ENCODE peak calls at places on chromosomes 12 and 14, in seven cellular contexts. N is HepG2, S is HCT116, B is K562, C is GM12878, E is WTC11, W is H1. O is an unnamed sample.

GRCh38 chr12:112161711-112162110 is 36.4 kb downstream of the TRAFD1 start:
- DNase-seq in N (no peak), S (no peak), B (no peak), C (no peak), E (no peak), W (no peak), O (no peak)

GRCh38 chr12:118102070-118102469 is 1.7 kb downstream of the VSIG10 start:
- DNase-seq in N (peak; percentile 39), S (peak; percentile 46), B (no peak), C (no peak), E (no peak), W (no peak), O (no peak)

GRCh38 chr12:30110970-30111586 is 327.3 kb upstream of the TMTC1 start:
- DNase-seq in N (no peak), S (no peak), B (no peak), C (no peak), E (no peak), W (no peak), O (no peak)

GRCh38 chr14:57009585-57010515 is 199.6 kb upstream of the OTX2 start:
- DNase-seq in N (no peak), S (no peak), B (peak; percentile 75), C (no peak), E (no peak), W (no peak), O (peak; percentile 11)

GRCh38 chr12:53097564-53098353 is at the start of gene IGFBP6:
- DNase-seq in N (no peak), S (no peak), B (peak; percentile 79), C (no peak), E (peak; percentile 65), W (peak; percentile 80), O (peak; percentile 57)

GRCh38 chr14:58912799-58913432 is 275.2 kb downstream of the DACT1 start:
- DNase-seq in N (no peak), S (no peak), B (no peak), C (no peak), E (no peak), W (no peak), O (no peak)

GRCh38 chr14:48616941-48617340 is 941.5 kb upstream of the MDGA2 start:
- DNase-seq in N (no peak), S (no peak), B (no peak), C (no peak), E (no peak), W (no peak), O (peak; percentile 8)

GRCh38 chr12:94561943-94562411 is 88.4 kb downstream of the TMCC3 start:
- DNase-seq in N (no peak), S (no peak), B (no peak), C (peak; percentile 74), E (no peak), W (no peak), O (no peak)

GRCh38 chr12:47282206-47282605 is 202.4 kb upstream of the AMIGO2 start:
- DNase-seq in N (no peak), S (no peak), B (no peak), C (no peak), E (no peak), W (no peak), O (no peak)

GRCh38 chr12:88035907-88036289 is 6.7 kb upstream of the C12orf50 start:
- DNase-seq in N (no peak), S (no peak), B (no peak), C (no peak), E (no peak), W (no peak), O (peak; percentile 5)

GRCh38 chr14:33839193-33840076 is 111.4 kb downstream of the EGLN3 start:
- DNase-seq in N (peak; percentile 58), S (peak; percentile 31), B (peak; percentile 46), C (no peak), E (peak; percentile 49), W (no peak), O (peak; percentile 69)

GRCh38 chr14:38900887-38901286 is 202.1 kb downstream of the SEC23A start:
- DNase-seq in N (no peak), S (no peak), B (no peak), C (no peak), E (no peak), W (no peak), O (no peak)

DNA sequence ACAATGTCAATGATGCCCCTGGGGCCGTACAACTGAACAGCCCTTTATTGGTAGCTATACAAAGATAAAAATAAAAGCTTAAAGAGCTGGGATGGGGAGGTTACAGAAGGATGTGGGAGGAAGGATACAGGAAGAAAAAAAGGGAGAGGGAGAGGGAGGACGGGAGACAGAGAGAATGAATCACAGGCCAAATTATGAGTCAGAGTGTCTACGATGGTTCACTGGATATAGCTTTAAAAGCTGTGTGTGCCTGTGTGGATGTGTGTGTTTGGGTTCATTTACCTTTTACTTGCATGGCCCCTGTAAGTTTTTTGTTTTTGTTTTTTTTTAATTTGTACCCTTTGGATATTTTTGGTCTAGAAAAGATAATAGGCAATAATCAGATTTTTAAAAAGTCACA is 111.9 kb downstream of the CCDC60 start:
- DNase-seq in N (no peak), S (no peak), B (no peak), C (no peak), E (no peak), W (no peak), O (no peak)
- TF ChIP-seq SP1 in N (no peak), S (no peak), B (no peak), C (no peak), E (no peak), W (no peak), O (no peak)

GRCh38 chr12:24415934-24416333 is 466.5 kb upstream of the SOX5 start:
- DNase-seq in N (no peak), S (no peak), B (no peak), C (no peak), E (no peak), W (no peak), O (no peak)

GRCh38 chr12:24418157-24418556 is 468.7 kb upstream of the SOX5 start:
- DNase-seq in N (no peak), S (no peak), B (no peak), C (no peak), E (no peak), W (no peak), O (no peak)

GRCh38 chr12:24411948-24412347 is 462.5 kb upstream of the SOX5 start:
- DNase-seq in N (no peak), S (no peak), B (no peak), C (no peak), E (no peak), W (no peak), O (no peak)

GRCh38 chr12:24414421-24414820 is 465.0 kb upstream of the SOX5 start:
- DNase-seq in N (no peak), S (no peak), B (no peak), C (no peak), E (no peak), W (no peak), O (no peak)

DNA sequence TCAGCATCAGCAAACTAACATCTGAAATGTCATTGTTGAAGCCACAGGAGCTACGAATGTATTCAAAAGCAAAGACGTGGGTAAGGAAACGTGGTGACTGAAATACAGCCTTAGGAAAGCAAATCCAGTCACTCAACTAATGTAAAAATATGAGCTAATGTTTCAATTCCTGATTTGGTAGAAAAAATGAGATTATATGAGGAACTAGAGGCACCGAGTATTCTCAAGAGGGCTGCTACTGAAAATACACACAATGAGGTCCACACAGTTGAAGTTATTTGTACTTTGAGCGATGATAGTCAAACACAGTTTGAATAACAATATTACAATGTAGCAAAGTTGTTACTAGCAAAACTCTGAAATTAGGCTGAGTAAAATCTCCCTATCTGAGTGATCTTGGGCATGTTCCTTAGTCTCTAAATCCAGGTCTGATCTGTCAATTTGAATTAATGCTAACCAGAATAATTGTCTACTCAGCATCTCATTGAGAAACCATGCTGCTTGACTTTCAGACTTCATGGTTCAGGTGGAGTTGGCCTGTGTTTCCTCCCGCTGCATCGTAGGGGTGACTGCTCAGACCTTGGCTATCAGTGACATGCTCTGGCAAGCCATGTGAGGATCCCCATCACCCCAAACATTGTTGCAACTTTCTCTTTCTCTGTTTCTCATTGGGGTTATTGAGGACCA is 467.1 kb upstream of the SOX5 start:
- DNase-seq in N (no peak), S (no peak), B (no peak), C (no peak), E (no peak), W (no peak), O (no peak)
- TF ChIP-seq SP1 in N (no peak), S (no peak), B (no peak), C (no peak), E (no peak), W (no peak), O (no peak)

GRCh38 chr14:81429028-81429427 is 28.9 kb upstream of the STON2 start:
- DNase-seq in N (no peak), S (no peak), B (no peak), C (no peak), E (no peak), W (no peak), O (no peak)

GRCh38 chr14:81432171-81432570 is 32.0 kb upstream of the STON2 start:
- DNase-seq in N (no peak), S (no peak), B (peak; percentile 21), C (no peak), E (no peak), W (no peak), O (no peak)

GRCh38 chr14:81423504-81423903 is 23.4 kb upstream of the STON2 start:
- DNase-seq in N (no peak), S (no peak), B (no peak), C (no peak), E (no peak), W (no peak), O (no peak)

GRCh38 chr14:81430284-81430683 is 30.2 kb upstream of the STON2 start:
- DNase-seq in N (no peak), S (no peak), B (no peak), C (no peak), E (no peak), W (no peak), O (no peak)

DNA sequence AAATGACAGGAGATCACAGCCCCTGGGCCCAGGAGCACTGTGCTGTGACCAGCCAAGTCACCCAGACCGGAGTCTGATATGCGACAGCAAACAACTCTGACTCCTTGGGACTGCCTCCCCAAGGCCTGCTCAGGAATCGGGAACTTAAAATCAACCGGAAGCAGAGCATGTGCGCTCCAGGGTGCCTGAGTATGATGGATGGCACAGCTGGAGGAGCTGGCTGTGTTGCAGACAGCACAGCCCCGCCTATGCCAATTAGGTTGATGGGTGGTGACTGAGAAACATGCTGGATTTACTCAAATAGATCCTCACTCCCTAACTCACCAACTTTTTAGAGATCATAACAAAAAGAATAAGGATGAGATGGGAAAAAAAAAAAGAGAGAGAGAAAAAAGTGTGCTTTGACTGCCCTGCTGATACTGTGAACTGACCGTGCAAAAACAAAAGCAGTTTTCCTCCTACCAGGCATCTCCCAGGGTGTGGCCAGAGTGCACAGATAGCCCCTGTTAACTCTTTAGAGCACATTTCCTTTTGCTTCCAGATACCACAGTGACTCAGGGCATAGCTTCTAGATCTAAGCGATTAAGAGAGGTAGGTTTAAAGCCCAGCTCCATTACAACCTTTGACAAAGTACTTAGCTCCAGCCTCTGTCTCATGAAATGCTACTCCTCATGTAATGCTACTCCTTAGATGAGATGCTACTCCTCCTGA is 27.4 kb upstream of the STON2 start:
- DNase-seq in N (no peak), S (no peak), B (peak; percentile 64), C (no peak), E (no peak), W (no peak), O (peak; percentile 43)
- TF ChIP-seq SP1 in N (no peak), S (no peak), B (peak; percentile 29), C (no peak), E (no peak), W (no peak), O (no peak)

GRCh38 chr12:124510301-124510970 is 57.0 kb downstream of the NCOR2 start:
- DNase-seq in N (peak; percentile 42), S (no peak), B (no peak), C (no peak), E (peak; percentile 46), W (no peak), O (no peak)
- TF ChIP-seq SP1 in N (no peak), S (no peak), B (no peak), C (no peak), E (no peak), W (no peak), O (no peak)